ENCODE peak calls at places on chromosome 2, in four cellular contexts. U, V, G and B are unnamed samples.

GRCh38 chr2:161165811-161166210 is 5.6 kb downstream of the TANK start:
- DNase-seq in U (no peak), V (no peak), G (no peak), B (no peak)

GRCh38 chr2:112031916-112032582 is 23.0 kb upstream of the TMEM87B start:
- DNase-seq in U (no peak), V (no peak), G (no peak), B (no peak)

GRCh38 chr2:66850406-66850805 is 415.5 kb downstream of the MEIS1 start:
- DNase-seq in U (no peak), V (no peak), G (no peak), B (no peak)

GRCh38 chr2:134334542-134335353 is 80.9 kb downstream of the MGAT5 start:
- DNase-seq in U (no peak), V (no peak), G (no peak), B (no peak)

GRCh38 chr2:225318440-225318839 is 81.1 kb upstream of the NYAP2 start:
- DNase-seq in U (no peak), V (no peak), G (no peak), B (no peak)

GRCh38 chr2:241072553-241073165 is 29.4 kb downstream of the MTERF4 start:
- DNase-seq in U (no peak), V (no peak), G (no peak), B (no peak)

GRCh38 chr2:206392118-206392517 is 51.2 kb upstream of the ADAM23 start:
- DNase-seq in U (peak; percentile 40), V (no peak), G (peak; percentile 6), B (peak; percentile 57)

GRCh38 chr2:135563793-135564192 is 32.5 kb downstream of the R3HDM1 start:
- DNase-seq in U (no peak), V (no peak), G (no peak), B (no peak)

GRCh38 chr2:200509227-200509607 is 651 bp downstream of the KCTD18 start:
- DNase-seq in U (no peak), V (no peak), G (no peak), B (peak; percentile 27)

GRCh38 chr2:207219716-207220414 is 54.1 kb upstream of the KLF7 start:
- DNase-seq in U (peak; percentile 56), V (no peak), G (peak; percentile 77), B (peak; percentile 68)

GRCh38 chr2:73939419-73939818 is 12.7 kb downstream of the DGUOK start:
- DNase-seq in U (no peak), V (no peak), G (peak; percentile 49), B (peak; percentile 27)

GRCh38 chr2:79191081-79191480 is 31.5 kb upstream of the REG3A start:
- DNase-seq in U (no peak), V (no peak), G (no peak), B (no peak)

GRCh38 chr2:171323971-171324528 is 109.7 kb downstream of the METTL8 start:
- DNase-seq in U (no peak), V (no peak), G (no peak), B (no peak)

GRCh38 chr2:72827999-72828646 is 2.3 kb upstream of the EXOC6B start:
- DNase-seq in U (no peak), V (no peak), G (peak; percentile 65), B (peak; percentile 66)

GRCh38 chr2:219627105-219628100 is at the start of gene SLC4A3:
- DNase-seq in U (no peak), V (no peak), G (no peak), B (peak; percentile 82)

GRCh38 chr2:112493858-112494648 is 12.1 kb downstream of the TTL start:
- DNase-seq in U (no peak), V (no peak), G (peak; percentile 71), B (peak; percentile 88)

GRCh38 chr2:26988165-26988879 is 17.9 kb downstream of the MAPRE3 start:
- DNase-seq in U (peak; percentile 81), V (no peak), G (peak; percentile 88), B (peak; percentile 25)

GRCh38 chr2:232950776-232951175 is 62.3 kb downstream of the NGEF start:
- DNase-seq in U (no peak), V (no peak), G (no peak), B (no peak)

GRCh38 chr2:216373896-216374295 is 1.6 kb upstream of the MARCHF4 start:
- DNase-seq in U (no peak), V (no peak), G (no peak), B (no peak)

GRCh38 chr2:142175917-142176316 is 45.1 kb upstream of the LRP1B start:
- DNase-seq in U (no peak), V (no peak), G (no peak), B (no peak)

GRCh38 chr2:200752332-200752731 is 59.4 kb upstream of the BZW1 start:
- DNase-seq in U (no peak), V (no peak), G (no peak), B (no peak)

GRCh38 chr2:17584689-17585088 is 44.2 kb downstream of the VSNL1 start:
- DNase-seq in U (no peak), V (no peak), G (no peak), B (no peak)

GRCh38 chr2:149661844-149662243 is 74.3 kb upstream of the MMADHC start:
- DNase-seq in U (peak; percentile 31), V (no peak), G (peak; percentile 59), B (peak; percentile 1)

GRCh38 chr2:128591841-128592822 is 273.5 kb upstream of the HS6ST1 start:
- DNase-seq in U (no peak), V (no peak), G (no peak), B (no peak)

GRCh38 chr2:225013432-225014048 is 28.7 kb downstream of the DOCK10 start:
- DNase-seq in U (no peak), V (no peak), G (no peak), B (no peak)

GRCh38 chr2:241874277-241874925 is 4.9 kb downstream of the RTP5 start:
- DNase-seq in U (no peak), V (no peak), G (no peak), B (no peak)

GRCh38 chr2:23687214-23687613 is 239.7 kb downstream of the ATAD2B start:
- DNase-seq in U (no peak), V (no peak), G (no peak), B (no peak)